ENCODE peak calls at places on chromosomes 3 and 15, in six cellular contexts. One of them, this sample, is unnamed.

GRCh38 chr3:152780553-152780952 is 54.4 kb upstream of the P2RY1 start:
- DNase-seq in stimulated activated CD8-positive, alpha-beta memory T cell treated with anti-CD3 and anti-CD28 coated beads, Interleukin-7, amount 100 ng/mL, for 1 hour: no peak
- DNase-seq in adipocyte: no peak
- DNase-seq in stimulated activated CD4-positive, alpha-beta T cell treated with anti-CD3 and anti-CD28 coated beads, Interleukin-12 subunit alpha, Interleukin-12 subunit beta, amount 100 ng/mL, for 4 hours: no peak
- DNase-seq in H7: no peak
- DNase-seq in pons: no peak
- DNase-seq in this sample: no peak

GRCh38 chr3:57998366-57999283 is 9.6 kb upstream of the FLNB start:
- DNase-seq in stimulated activated CD8-positive, alpha-beta memory T cell treated with anti-CD3 and anti-CD28 coated beads, Interleukin-7, amount 100 ng/mL, for 1 hour: no peak
- DNase-seq in adipocyte: no peak
- DNase-seq in stimulated activated CD4-positive, alpha-beta T cell treated with anti-CD3 and anti-CD28 coated beads, Interleukin-12 subunit alpha, Interleukin-12 subunit beta, amount 100 ng/mL, for 4 hours: no peak
- DNase-seq in H7: no peak
- DNase-seq in pons: no peak
- DNase-seq in this sample: peak

GRCh38 chr3:98921957-98922356 is 20.5 kb upstream of the DCBLD2 start:
- DNase-seq in stimulated activated CD8-positive, alpha-beta memory T cell treated with anti-CD3 and anti-CD28 coated beads, Interleukin-7, amount 100 ng/mL, for 1 hour: no peak
- DNase-seq in adipocyte: no peak
- DNase-seq in stimulated activated CD4-positive, alpha-beta T cell treated with anti-CD3 and anti-CD28 coated beads, Interleukin-12 subunit alpha, Interleukin-12 subunit beta, amount 100 ng/mL, for 4 hours: no peak
- DNase-seq in H7: no peak
- DNase-seq in pons: no peak
- DNase-seq in this sample: no peak

GRCh38 chr3:66133050-66133757 is 87.6 kb upstream of the SLC25A26 start:
- DNase-seq in stimulated activated CD8-positive, alpha-beta memory T cell treated with anti-CD3 and anti-CD28 coated beads, Interleukin-7, amount 100 ng/mL, for 1 hour: no peak
- DNase-seq in adipocyte: peak
- DNase-seq in stimulated activated CD4-positive, alpha-beta T cell treated with anti-CD3 and anti-CD28 coated beads, Interleukin-12 subunit alpha, Interleukin-12 subunit beta, amount 100 ng/mL, for 4 hours: no peak
- DNase-seq in H7: no peak
- DNase-seq in pons: no peak
- DNase-seq in this sample: no peak

GRCh38 chr15:78364233-78364632 is 24.1 kb downstream of the CRABP1 start:
- DNase-seq in stimulated activated CD8-positive, alpha-beta memory T cell treated with anti-CD3 and anti-CD28 coated beads, Interleukin-7, amount 100 ng/mL, for 1 hour: no peak
- DNase-seq in adipocyte: peak
- DNase-seq in stimulated activated CD4-positive, alpha-beta T cell treated with anti-CD3 and anti-CD28 coated beads, Interleukin-12 subunit alpha, Interleukin-12 subunit beta, amount 100 ng/mL, for 4 hours: no peak
- DNase-seq in H7: no peak
- DNase-seq in pons: peak
- DNase-seq in this sample: no peak

GRCh38 chr3:126212629-126213375 is 32.4 kb upstream of the ALDH1L1 start:
- DNase-seq in stimulated activated CD8-positive, alpha-beta memory T cell treated with anti-CD3 and anti-CD28 coated beads, Interleukin-7, amount 100 ng/mL, for 1 hour: no peak
- DNase-seq in adipocyte: peak
- DNase-seq in stimulated activated CD4-positive, alpha-beta T cell treated with anti-CD3 and anti-CD28 coated beads, Interleukin-12 subunit alpha, Interleukin-12 subunit beta, amount 100 ng/mL, for 4 hours: no peak
- DNase-seq in H7: peak
- DNase-seq in pons: no peak
- DNase-seq in this sample: no peak

GRCh38 chr3:172034786-172035685 is 4.3 kb upstream of the FNDC3B start:
- DNase-seq in stimulated activated CD8-positive, alpha-beta memory T cell treated with anti-CD3 and anti-CD28 coated beads, Interleukin-7, amount 100 ng/mL, for 1 hour: no peak
- DNase-seq in adipocyte: no peak
- DNase-seq in stimulated activated CD4-positive, alpha-beta T cell treated with anti-CD3 and anti-CD28 coated beads, Interleukin-12 subunit alpha, Interleukin-12 subunit beta, amount 100 ng/mL, for 4 hours: no peak
- DNase-seq in H7: peak
- DNase-seq in pons: no peak
- DNase-seq in this sample: no peak

GRCh38 chr15:77030928-77031375 is 36.0 kb downstream of the PSTPIP1 start:
- DNase-seq in stimulated activated CD8-positive, alpha-beta memory T cell treated with anti-CD3 and anti-CD28 coated beads, Interleukin-7, amount 100 ng/mL, for 1 hour: no peak
- DNase-seq in adipocyte: no peak
- DNase-seq in stimulated activated CD4-positive, alpha-beta T cell treated with anti-CD3 and anti-CD28 coated beads, Interleukin-12 subunit alpha, Interleukin-12 subunit beta, amount 100 ng/mL, for 4 hours: no peak
- DNase-seq in H7: peak
- DNase-seq in pons: no peak
- DNase-seq in this sample: no peak

GRCh38 chr15:85704021-85704420 is 90.7 kb downstream of the KLHL25 start:
- DNase-seq in stimulated activated CD8-positive, alpha-beta memory T cell treated with anti-CD3 and anti-CD28 coated beads, Interleukin-7, amount 100 ng/mL, for 1 hour: no peak
- DNase-seq in adipocyte: no peak
- DNase-seq in stimulated activated CD4-positive, alpha-beta T cell treated with anti-CD3 and anti-CD28 coated beads, Interleukin-12 subunit alpha, Interleukin-12 subunit beta, amount 100 ng/mL, for 4 hours: no peak
- DNase-seq in H7: no peak
- DNase-seq in pons: no peak
- DNase-seq in this sample: no peak

GRCh38 chr3:190697901-190698300 is 164.6 kb downstream of the GMNC start:
- DNase-seq in stimulated activated CD8-positive, alpha-beta memory T cell treated with anti-CD3 and anti-CD28 coated beads, Interleukin-7, amount 100 ng/mL, for 1 hour: no peak
- DNase-seq in adipocyte: peak
- DNase-seq in stimulated activated CD4-positive, alpha-beta T cell treated with anti-CD3 and anti-CD28 coated beads, Interleukin-12 subunit alpha, Interleukin-12 subunit beta, amount 100 ng/mL, for 4 hours: no peak
- DNase-seq in H7: no peak
- DNase-seq in pons: no peak
- DNase-seq in this sample: no peak

GRCh38 chr15:39131605-39132004 is 449.3 kb upstream of the THBS1 start:
- DNase-seq in stimulated activated CD8-positive, alpha-beta memory T cell treated with anti-CD3 and anti-CD28 coated beads, Interleukin-7, amount 100 ng/mL, for 1 hour: no peak
- DNase-seq in adipocyte: no peak
- DNase-seq in stimulated activated CD4-positive, alpha-beta T cell treated with anti-CD3 and anti-CD28 coated beads, Interleukin-12 subunit alpha, Interleukin-12 subunit beta, amount 100 ng/mL, for 4 hours: no peak
- DNase-seq in H7: no peak
- DNase-seq in pons: no peak
- DNase-seq in this sample: no peak

GRCh38 chr3:130508970-130509369 is 8.0 kb upstream of the COL6A6 start:
- DNase-seq in stimulated activated CD8-positive, alpha-beta memory T cell treated with anti-CD3 and anti-CD28 coated beads, Interleukin-7, amount 100 ng/mL, for 1 hour: no peak
- DNase-seq in adipocyte: no peak
- DNase-seq in stimulated activated CD4-positive, alpha-beta T cell treated with anti-CD3 and anti-CD28 coated beads, Interleukin-12 subunit alpha, Interleukin-12 subunit beta, amount 100 ng/mL, for 4 hours: no peak
- DNase-seq in H7: peak
- DNase-seq in pons: no peak
- DNase-seq in this sample: no peak

GRCh38 chr3:89227218-89227617 is 119.8 kb downstream of the EPHA3 start:
- DNase-seq in stimulated activated CD8-positive, alpha-beta memory T cell treated with anti-CD3 and anti-CD28 coated beads, Interleukin-7, amount 100 ng/mL, for 1 hour: no peak
- DNase-seq in adipocyte: peak
- DNase-seq in stimulated activated CD4-positive, alpha-beta T cell treated with anti-CD3 and anti-CD28 coated beads, Interleukin-12 subunit alpha, Interleukin-12 subunit beta, amount 100 ng/mL, for 4 hours: no peak
- DNase-seq in H7: no peak
- DNase-seq in pons: no peak
- DNase-seq in this sample: no peak

GRCh38 chr3:141181191-141181590 is 50.4 kb upstream of the PXYLP1 start:
- DNase-seq in stimulated activated CD8-positive, alpha-beta memory T cell treated with anti-CD3 and anti-CD28 coated beads, Interleukin-7, amount 100 ng/mL, for 1 hour: no peak
- DNase-seq in adipocyte: no peak
- DNase-seq in stimulated activated CD4-positive, alpha-beta T cell treated with anti-CD3 and anti-CD28 coated beads, Interleukin-12 subunit alpha, Interleukin-12 subunit beta, amount 100 ng/mL, for 4 hours: no peak
- DNase-seq in H7: no peak
- DNase-seq in pons: no peak
- DNase-seq in this sample: no peak